ENCODE peak calls at places on chromosomes 4 and X, in eight cellular contexts. J, B, D, K, R, W, Q and H are unnamed samples.

GRCh38 chrX:153744210-153745066 is 19.6 kb upstream of the PLXNB3 start:
- DNase-seq in J (no peak), B (no peak), D (no peak), K (peak; percentile 10), R (no peak), W (peak; percentile 56), Q (no peak), H (peak; percentile 11)

GRCh38 chr4:66927937-66928336 is 617.4 kb downstream of the CENPC start:
- DNase-seq in J (no peak), B (no peak), D (no peak), K (no peak), R (no peak), W (peak; percentile 63), Q (no peak), H (no peak)

GRCh38 chrX:64662876-64663275 is 267.6 kb upstream of the MTMR8 start:
- DNase-seq in J (no peak), B (no peak), D (no peak), K (no peak), R (no peak), W (no peak), Q (no peak), H (no peak)

GRCh38 chr4:179071120-179071519 is 1628.9 kb upstream of the AGA start:
- DNase-seq in J (no peak), B (no peak), D (no peak), K (no peak), R (no peak), W (no peak), Q (no peak), H (no peak)

GRCh38 chrX:22533898-22534297 is 261.2 kb downstream of the CBLL2 start:
- DNase-seq in J (no peak), B (no peak), D (no peak), K (no peak), R (no peak), W (no peak), Q (no peak), H (no peak)

GRCh38 chrX:68634649-68635227 is 12.7 kb upstream of the STARD8 start:
- DNase-seq in J (no peak), B (no peak), D (no peak), K (no peak), R (no peak), W (no peak), Q (no peak), H (no peak)

GRCh38 chrX:100928660-100929613 is at the start of gene XKRX:
- DNase-seq in J (peak; percentile 17), B (peak; percentile 1), D (no peak), K (peak; percentile 26), R (peak; percentile 86), W (peak; percentile 77), Q (peak; percentile 63), H (peak; percentile 52)

GRCh38 chrX:71671043-71671829 is 3.9 kb downstream of the LOC101059915 start:
- DNase-seq in J (no peak), B (no peak), D (no peak), K (no peak), R (peak; percentile 25), W (no peak), Q (peak; percentile 74), H (peak; percentile 52)

GRCh38 chr4:184755278-184755677 is 21.4 kb upstream of the CENPU start:
- DNase-seq in J (no peak), B (no peak), D (no peak), K (no peak), R (no peak), W (no peak), Q (no peak), H (peak; percentile 61)

GRCh38 chrX:153973127-153974002 is 811 bp downstream of the TMEM187 start:
- DNase-seq in J (no peak), B (no peak), D (no peak), K (no peak), R (no peak), W (peak; percentile 15), Q (no peak), H (no peak)

GRCh38 chrX:67328496-67328895 is 215.3 kb upstream of the AR start:
- DNase-seq in J (no peak), B (no peak), D (no peak), K (no peak), R (no peak), W (no peak), Q (no peak), H (no peak)

GRCh38 chrX:73876897-73877296 is 313.9 kb downstream of the CHIC1 start:
- DNase-seq in J (no peak), B (no peak), D (no peak), K (no peak), R (no peak), W (no peak), Q (no peak), H (no peak)

GRCh38 chr4:5098176-5098575 is 46.9 kb downstream of the STK32B start:
- DNase-seq in J (no peak), B (no peak), D (no peak), K (no peak), R (no peak), W (no peak), Q (no peak), H (no peak)

GRCh38 chrX:10450959-10451355 is 169.4 kb downstream of the MID1 start:
- DNase-seq in J (no peak), B (no peak), D (peak; percentile 38), K (no peak), R (no peak), W (no peak), Q (no peak), H (no peak)

GRCh38 chr4:3442959-3443749 is 1.4 kb downstream of the HGFAC start:
- DNase-seq in J (peak; percentile 77), B (peak; percentile 37), D (no peak), K (peak; percentile 27), R (no peak), W (peak; percentile 64), Q (peak; percentile 82), H (peak; percentile 58)

GRCh38 chr4:82718067-82718935 is 80.3 kb downstream of the SCD5 start:
- DNase-seq in J (no peak), B (no peak), D (no peak), K (no peak), R (no peak), W (no peak), Q (no peak), H (peak; percentile 84)

GRCh38 chrX:17788439-17788838 is 51.1 kb downstream of the SCML1 start:
- DNase-seq in J (peak; percentile 40), B (peak; percentile 3), D (no peak), K (peak; percentile 24), R (peak; percentile 64), W (peak; percentile 20), Q (peak; percentile 51), H (peak; percentile 42)

GRCh38 chr4:186260504-186261448 is 5.2 kb upstream of the F11 start:
- DNase-seq in J (no peak), B (no peak), D (no peak), K (no peak), R (no peak), W (peak; percentile 13), Q (no peak), H (no peak)

GRCh38 chr4:891747-892146 is 40.4 kb downstream of the GAK start:
- DNase-seq in J (peak; percentile 17), B (no peak), D (no peak), K (no peak), R (no peak), W (no peak), Q (peak; percentile 48), H (peak; percentile 10)